ENCODE peak calls at places on chromosomes 7 and 10, in seven cellular contexts. R is colonic mucosa; O is transverse colon; I is GM12878; A is CD8-positive, alpha-beta T cell; V is thoracic aorta; G is pancreas. E is an unnamed sample.
A peak's percentile ranks its signal among the peaks of the same experiment; 100 is the strongest.

GRCh38 chr7:112362796-112363195 is 87.5 kb upstream of the IFRD1 start:
- DNase-seq in R (no peak), V (no peak), I (no peak), O (no peak), A (no peak), G (no peak), E (peak; percentile 38)

GRCh38 chr7:16403475-16403874 is 17.9 kb downstream of the CRPPA start:
- DNase-seq in I (no peak), G (no peak), O (no peak), R (no peak), A (no peak), V (no peak), E (no peak)

GRCh38 chr7:81662531-81662930 is 107.3 kb downstream of the HGF start:
- DNase-seq in A (no peak), G (no peak), R (no peak), V (no peak), I (no peak), O (no peak), E (no peak)

GRCh38 chr10:77371848-77372247 is 265.8 kb downstream of the KCNMA1 start:
- DNase-seq in V (no peak), A (no peak), I (no peak), O (no peak), R (no peak), G (no peak), E (no peak)

GRCh38 chr10:114087255-114087654 is 43.6 kb downstream of the ADRB1 start:
- DNase-seq in R (no peak), A (no peak), O (no peak), I (no peak), V (no peak), G (no peak), E (no peak)

GRCh38 chr10:125982256-125982948 is 86.0 kb downstream of the FANK1 start:
- DNase-seq in R (peak; percentile 56), I (peak; percentile 35), O (peak; percentile 17), A (no peak), V (no peak), G (no peak), E (no peak)

GRCh38 chr7:4265056-4265455 is 417.0 kb upstream of the FOXK1 start:
- DNase-seq in A (no peak), R (peak; percentile 14), G (no peak), I (no peak), O (no peak), V (no peak), E (no peak)

GRCh38 chr10:11387044-11387443 is 224.4 kb downstream of the USP6NL start:
- DNase-seq in R (no peak), I (no peak), A (no peak), O (no peak), V (no peak), G (no peak), E (no peak)

GRCh38 chr10:84452006-84452405 is 123.6 kb downstream of the CCSER2 start:
- DNase-seq in A (no peak), R (no peak), V (no peak), O (no peak), G (no peak), I (no peak), E (no peak)

GRCh38 chr10:126171555-126171954 is 216.7 kb downstream of the ADAM12 start:
- DNase-seq in G (no peak), I (no peak), A (no peak), R (no peak), O (no peak), V (no peak), E (no peak)

GRCh38 chr10:6840766-6841165 is 260.7 kb upstream of the PRKCQ start:
- DNase-seq in V (no peak), A (no peak), I (no peak), R (no peak), G (no peak), O (no peak), E (no peak)

GRCh38 chr10:4390219-4390618 is 435.8 kb upstream of the AKR1E2 start:
- DNase-seq in R (no peak), G (no peak), A (no peak), O (no peak), V (no peak), I (no peak), E (no peak)

GRCh38 chr7:38070718-38071117 is 107.3 kb upstream of the STARD3NL start:
- DNase-seq in I (no peak), O (no peak), A (no peak), R (no peak), G (no peak), V (no peak), E (no peak)

GRCh38 chr7:30658471-30659074 is 23.7 kb downstream of the CRHR2 start:
- DNase-seq in O (no peak), I (no peak), R (no peak), G (peak; percentile 19), A (no peak), V (no peak), E (no peak)

GRCh38 chr7:56287429-56288138 is 171.4 kb upstream of the NUPR2 start:
- DNase-seq in G (peak; percentile 58), V (peak; percentile 7), I (no peak), R (no peak), O (no peak), A (no peak), E (peak; percentile 32)

GRCh38 chr10:13674645-13675588 is 88.2 kb downstream of the PRPF18 start:
- DNase-seq in I (no peak), A (no peak), G (no peak), O (no peak), V (no peak), R (no peak), E (no peak)

GRCh38 chr7:112481833-112482669 is 1.3 kb downstream of the LSMEM1 start:
- DNase-seq in A (no peak), V (peak; percentile 57), R (no peak), I (no peak), O (peak; percentile 29), G (no peak), E (no peak)

GRCh38 chr7:128869944-128870285 is 7.3 kb downstream of the ATP6V1F start:
- DNase-seq in I (no peak), O (no peak), A (no peak), G (no peak), V (no peak), R (no peak), E (no peak)

GRCh38 chr10:70956029-70956759 is 67.8 kb upstream of the PCBD1 start:
- DNase-seq in I (no peak), A (no peak), O (no peak), V (no peak), G (no peak), R (no peak), E (no peak)

GRCh38 chr7:152761116-152761748 is 1.7 kb downstream of the ACTR3B start:
- DNase-seq in V (no peak), G (no peak), R (no peak), I (no peak), A (no peak), O (no peak), E (no peak)

GRCh38 chr7:118372530-118372929 is 148.0 kb downstream of the ANKRD7 start:
- DNase-seq in I (no peak), V (no peak), A (no peak), R (no peak), G (no peak), O (no peak), E (no peak)
- TF ChIP-seq CTCF in I (no peak), V (no peak), A (no peak), R (no peak), G (no peak), O (no peak), E (no peak)

GRCh38 chr7:66281678-66282593 is 76.8 kb downstream of the TPST1 start:
- DNase-seq in R (no peak), V (no peak), I (no peak), O (no peak), A (no peak), G (no peak), E (no peak)

GRCh38 chr7:66279912-66280311 is 74.8 kb downstream of the TPST1 start:
- DNase-seq in I (no peak), O (no peak), V (no peak), G (no peak), A (no peak), R (no peak), E (no peak)

GRCh38 chr7:66277492-66277891 is 72.4 kb downstream of the TPST1 start:
- DNase-seq in A (no peak), V (no peak), I (no peak), O (no peak), R (no peak), G (no peak), E (no peak)

GRCh38 chr7:66283003-66283920 is 78.1 kb downstream of the TPST1 start:
- DNase-seq in R (no peak), A (no peak), I (no peak), O (no peak), V (no peak), G (no peak), E (no peak)

DNA sequence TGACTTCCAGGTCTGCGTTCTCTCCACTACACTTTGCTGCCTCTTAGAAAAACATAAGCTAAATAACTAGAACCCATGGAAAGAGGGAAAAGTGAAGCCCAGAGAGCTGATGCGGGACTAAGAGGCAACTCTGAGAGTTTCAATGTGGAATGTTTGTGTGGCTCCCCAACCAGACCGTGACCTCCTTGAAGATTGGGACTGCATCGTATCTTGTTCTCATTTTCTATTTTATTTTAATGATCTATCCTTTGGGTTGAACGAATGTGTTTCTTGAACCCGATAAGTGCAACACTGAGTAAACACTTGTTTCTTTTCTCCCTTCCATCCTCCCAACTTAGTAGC is 77.4 kb downstream of the TPST1 start:
- DNase-seq in I (no peak), O (no peak), R (no peak), V (no peak), A (no peak), G (no peak), E (no peak)
- H3K27ac ChIP-seq in I (no peak overlapping the region), O (peak overlapping the region; percentile 42), R (no peak overlapping the region), V (peak overlapping the region; percentile 47), A (no peak overlapping the region), G (no peak overlapping the region), E (peak overlapping the region; percentile 60)

GRCh38 chr10:104416851-104417250 is 63.2 kb downstream of the CFAP58 start:
- DNase-seq in G (no peak), V (no peak), R (no peak), A (no peak), O (no peak), I (no peak), E (no peak)

GRCh38 chr10:104417629-104418292 is 64.1 kb downstream of the CFAP58 start:
- DNase-seq in A (no peak), R (no peak), I (no peak), G (no peak), O (no peak), V (no peak), E (no peak)

GRCh38 chr10:104415526-104416165 is 62.0 kb downstream of the CFAP58 start:
- DNase-seq in A (no peak), O (no peak), I (no peak), V (no peak), G (no peak), R (no peak), E (no peak)

DNA sequence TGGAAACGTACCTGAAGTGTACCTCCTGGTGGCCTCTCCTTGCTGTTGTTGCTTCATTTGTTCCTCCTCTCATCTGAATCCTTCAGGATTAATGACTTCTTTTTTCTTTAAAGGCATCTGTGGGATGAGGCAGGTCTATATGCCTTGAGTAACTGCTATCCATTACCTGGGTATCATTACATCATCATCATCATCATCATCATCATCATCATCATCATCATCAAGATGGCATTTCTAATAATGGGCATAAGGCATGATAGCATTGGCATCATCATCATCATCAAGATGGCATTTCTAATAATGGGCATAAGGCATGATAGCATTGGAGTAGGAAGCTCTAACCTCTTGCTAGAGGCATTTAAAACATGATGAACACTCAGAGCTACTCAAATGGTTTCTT is 59.9 kb downstream of the CFAP58 start:
- DNase-seq in G (no peak), R (no peak), O (no peak), A (no peak), V (no peak), I (no peak), E (no peak)
- H3K4me3 ChIP-seq in G (no peak overlapping the region), R (no peak overlapping the region), O (no peak overlapping the region), A (no peak overlapping the region), V (no peak overlapping the region), I (no peak overlapping the region), E (no peak overlapping the region)

GRCh38 chr10:118900617-118901016 is 128.9 kb upstream of the NANOS1 start:
- DNase-seq in V (no peak), G (no peak), A (no peak), R (no peak), I (no peak), O (no peak), E (no peak)
- TF ChIP-seq CTCF in V (no peak), G (no peak), A (no peak), R (no peak), I (no peak), O (no peak), E (no peak)